ENCODE peak calls at places on chromosomes 6 and 20, in eight cellular contexts. One of them, this sample, is unnamed.

GRCh38 chr6:144087789-144088426 is 7.5 kb downstream of the SF3B5 start:
- DNase-seq in caudate nucleus: no peak
- DNase-seq in HL-60: peak; percentile 47
- DNase-seq in effector memory CD4-positive, alpha-beta T cell: no peak
- DNase-seq in lower lobe of right lung: no peak
- DNase-seq in tibial nerve: no peak
- DNase-seq in A673: no peak
- DNase-seq in dorsolateral prefrontal cortex: no peak
- DNase-seq in this sample: no peak

GRCh38 chr6:29733057-29733456 is 9.8 kb downstream of the HLA-F start:
- DNase-seq in HL-60: no peak
- DNase-seq in lower lobe of right lung: no peak
- DNase-seq in dorsolateral prefrontal cortex: no peak
- DNase-seq in caudate nucleus: no peak
- DNase-seq in tibial nerve: no peak
- DNase-seq in effector memory CD4-positive, alpha-beta T cell: no peak
- DNase-seq in A673: no peak
- DNase-seq in this sample: no peak

GRCh38 chr6:166005846-166006592 is 161.6 kb downstream of the TBXT start:
- DNase-seq in lower lobe of right lung: no peak
- DNase-seq in tibial nerve: no peak
- DNase-seq in caudate nucleus: no peak
- DNase-seq in dorsolateral prefrontal cortex: peak; percentile 52
- DNase-seq in A673: peak; percentile 81
- DNase-seq in HL-60: peak; percentile 0
- DNase-seq in effector memory CD4-positive, alpha-beta T cell: no peak
- DNase-seq in this sample: no peak

GRCh38 chr6:109121411-109121810 is 26.1 kb downstream of the CEP57L1 start:
- DNase-seq in tibial nerve: no peak
- DNase-seq in caudate nucleus: no peak
- DNase-seq in lower lobe of right lung: no peak
- DNase-seq in effector memory CD4-positive, alpha-beta T cell: no peak
- DNase-seq in A673: no peak
- DNase-seq in HL-60: no peak
- DNase-seq in dorsolateral prefrontal cortex: no peak
- DNase-seq in this sample: no peak

GRCh38 chr6:52390361-52390727 is 28.4 kb downstream of the PAQR8 start:
- DNase-seq in A673: peak; percentile 49
- DNase-seq in HL-60: peak; percentile 67
- DNase-seq in effector memory CD4-positive, alpha-beta T cell: peak; percentile 60
- DNase-seq in lower lobe of right lung: no peak
- DNase-seq in caudate nucleus: no peak
- DNase-seq in dorsolateral prefrontal cortex: no peak
- DNase-seq in tibial nerve: no peak
- DNase-seq in this sample: no peak

GRCh38 chr6:33439956-33440648 is 14.3 kb upstream of the ZBTB9 start:
- DNase-seq in effector memory CD4-positive, alpha-beta T cell: no peak
- DNase-seq in HL-60: no peak
- DNase-seq in dorsolateral prefrontal cortex: no peak
- DNase-seq in caudate nucleus: no peak
- DNase-seq in lower lobe of right lung: no peak
- DNase-seq in A673: no peak
- DNase-seq in tibial nerve: no peak
- DNase-seq in this sample: no peak

GRCh38 chr6:170313716-170314295 is 7.2 kb downstream of the FAM120B start:
- DNase-seq in HL-60: no peak
- DNase-seq in caudate nucleus: no peak
- DNase-seq in lower lobe of right lung: no peak
- DNase-seq in effector memory CD4-positive, alpha-beta T cell: no peak
- DNase-seq in dorsolateral prefrontal cortex: no peak
- DNase-seq in A673: no peak
- DNase-seq in tibial nerve: no peak
- DNase-seq in this sample: no peak

GRCh38 chr6:88763160-88763559 is 200.3 kb downstream of the RNGTT start:
- DNase-seq in dorsolateral prefrontal cortex: no peak
- DNase-seq in HL-60: peak; percentile 28
- DNase-seq in effector memory CD4-positive, alpha-beta T cell: no peak
- DNase-seq in caudate nucleus: no peak
- DNase-seq in lower lobe of right lung: no peak
- DNase-seq in A673: no peak
- DNase-seq in tibial nerve: no peak
- DNase-seq in this sample: no peak

GRCh38 chr6:12196326-12196936 is 93.7 kb upstream of the EDN1 start:
- DNase-seq in tibial nerve: no peak
- DNase-seq in caudate nucleus: no peak
- DNase-seq in dorsolateral prefrontal cortex: no peak
- DNase-seq in HL-60: no peak
- DNase-seq in effector memory CD4-positive, alpha-beta T cell: no peak
- DNase-seq in lower lobe of right lung: no peak
- DNase-seq in A673: peak; percentile 78
- DNase-seq in this sample: no peak

GRCh38 chr20:16528078-16528477 is 45.2 kb downstream of the KIF16B start:
- DNase-seq in effector memory CD4-positive, alpha-beta T cell: no peak
- DNase-seq in dorsolateral prefrontal cortex: no peak
- DNase-seq in lower lobe of right lung: no peak
- DNase-seq in A673: no peak
- DNase-seq in tibial nerve: no peak
- DNase-seq in HL-60: no peak
- DNase-seq in caudate nucleus: no peak
- DNase-seq in this sample: no peak

GRCh38 chr6:27281569-27281968 is 30.5 kb downstream of the POM121L2 start:
- DNase-seq in tibial nerve: no peak
- DNase-seq in HL-60: no peak
- DNase-seq in effector memory CD4-positive, alpha-beta T cell: no peak
- DNase-seq in A673: no peak
- DNase-seq in dorsolateral prefrontal cortex: no peak
- DNase-seq in caudate nucleus: no peak
- DNase-seq in lower lobe of right lung: no peak
- DNase-seq in this sample: no peak

GRCh38 chr6:27280540-27281000 is 31.5 kb downstream of the POM121L2 start:
- DNase-seq in lower lobe of right lung: no peak
- DNase-seq in dorsolateral prefrontal cortex: no peak
- DNase-seq in tibial nerve: no peak
- DNase-seq in HL-60: no peak
- DNase-seq in effector memory CD4-positive, alpha-beta T cell: no peak
- DNase-seq in A673: peak; percentile 67
- DNase-seq in caudate nucleus: no peak
- DNase-seq in this sample: no peak

GRCh38 chr6:27280064-27280539 is 32.0 kb downstream of the POM121L2 start:
- DNase-seq in lower lobe of right lung: no peak
- DNase-seq in effector memory CD4-positive, alpha-beta T cell: no peak
- DNase-seq in tibial nerve: no peak
- DNase-seq in A673: peak; percentile 82
- DNase-seq in HL-60: peak; percentile 38
- DNase-seq in caudate nucleus: no peak
- DNase-seq in dorsolateral prefrontal cortex: no peak
- DNase-seq in this sample: no peak

GRCh38 chr6:27279513-27280063 is 32.1 kb downstream of the PRSS16 start:
- DNase-seq in lower lobe of right lung: no peak
- DNase-seq in effector memory CD4-positive, alpha-beta T cell: no peak
- DNase-seq in tibial nerve: no peak
- DNase-seq in caudate nucleus: no peak
- DNase-seq in dorsolateral prefrontal cortex: no peak
- DNase-seq in HL-60: no peak
- DNase-seq in A673: no peak
- DNase-seq in this sample: no peak

DNA sequence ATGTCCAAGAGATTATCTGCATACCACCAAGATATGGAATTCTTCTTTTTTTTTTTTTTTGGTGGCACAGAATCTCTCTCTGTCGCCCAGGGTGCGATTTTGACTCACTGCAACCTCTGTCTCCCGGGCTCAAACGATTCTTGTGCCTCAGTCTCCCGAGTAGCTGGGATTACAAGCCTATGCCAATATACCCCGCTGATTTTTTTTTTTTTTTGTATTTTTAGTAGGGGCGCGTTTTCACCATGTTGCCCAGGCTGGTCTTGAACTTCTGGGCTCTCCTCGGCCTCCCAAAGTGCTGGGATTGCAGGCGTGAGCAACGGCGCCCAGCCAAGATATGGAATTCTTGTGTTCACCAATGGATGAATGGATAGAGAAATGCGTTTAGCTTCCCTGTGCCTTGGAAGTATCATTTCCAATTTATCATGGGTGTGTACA is 31.0 kb downstream of the POM121L2 start:
- DNase-seq in dorsolateral prefrontal cortex: no peak
- DNase-seq in caudate nucleus: no peak
- DNase-seq in lower lobe of right lung: no peak
- DNase-seq in A673: peak; percentile 54
- DNase-seq in HL-60: no peak
- DNase-seq in effector memory CD4-positive, alpha-beta T cell: no peak
- DNase-seq in tibial nerve: no peak
- DNase-seq in this sample: no peak
- H3K27ac ChIP-seq in dorsolateral prefrontal cortex: no peak overlapping the region
- H3K27ac ChIP-seq in caudate nucleus: no peak overlapping the region
- H3K27ac ChIP-seq in lower lobe of right lung: no peak overlapping the region
- H3K27ac ChIP-seq in A673: no peak overlapping the region
- H3K27ac ChIP-seq in HL-60: no peak overlapping the region
- H3K27ac ChIP-seq in effector memory CD4-positive, alpha-beta T cell: no peak overlapping the region
- H3K27ac ChIP-seq in tibial nerve: no peak overlapping the region
- H3K27ac ChIP-seq in this sample: no peak overlapping the region

DNA sequence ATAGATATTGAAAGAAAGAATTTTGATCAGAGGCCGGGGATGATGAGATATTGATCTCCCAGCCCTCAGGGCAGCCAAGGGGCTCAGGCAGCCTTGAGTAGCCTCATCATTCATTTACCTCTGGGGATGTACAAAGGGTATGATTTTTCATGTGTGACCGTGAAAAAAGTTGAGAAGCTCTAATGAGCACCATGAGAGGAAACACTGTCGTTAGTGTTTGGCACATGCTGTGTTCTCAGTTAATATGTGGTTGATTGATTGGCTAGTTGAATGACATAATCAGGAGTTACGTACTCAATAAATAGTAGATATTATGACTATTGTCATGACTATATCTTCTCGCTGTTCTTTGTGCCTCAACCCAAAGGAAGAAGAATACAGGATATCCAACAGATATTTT is 12.1 kb upstream of the STK38 start:
- DNase-seq in caudate nucleus: no peak
- DNase-seq in lower lobe of right lung: no peak
- DNase-seq in A673: no peak
- DNase-seq in tibial nerve: no peak
- DNase-seq in HL-60: no peak
- DNase-seq in dorsolateral prefrontal cortex: no peak
- DNase-seq in effector memory CD4-positive, alpha-beta T cell: no peak
- DNase-seq in this sample: no peak
- H3K27ac ChIP-seq in caudate nucleus: no peak overlapping the region
- H3K27ac ChIP-seq in lower lobe of right lung: no peak overlapping the region
- H3K27ac ChIP-seq in A673: no peak overlapping the region
- H3K27ac ChIP-seq in tibial nerve: no peak overlapping the region
- H3K27ac ChIP-seq in HL-60: no peak overlapping the region
- H3K27ac ChIP-seq in dorsolateral prefrontal cortex: no peak overlapping the region
- H3K27ac ChIP-seq in effector memory CD4-positive, alpha-beta T cell: no peak overlapping the region
- H3K27ac ChIP-seq in this sample: no peak overlapping the region

GRCh38 chr6:42222450-42222849 is 4.8 kb upstream of the MRPS10 start:
- DNase-seq in A673: no peak
- DNase-seq in effector memory CD4-positive, alpha-beta T cell: no peak
- DNase-seq in lower lobe of right lung: no peak
- DNase-seq in tibial nerve: no peak
- DNase-seq in HL-60: no peak
- DNase-seq in dorsolateral prefrontal cortex: no peak
- DNase-seq in caudate nucleus: no peak
- DNase-seq in this sample: no peak
- H3K27ac ChIP-seq in A673: no peak overlapping the region
- H3K27ac ChIP-seq in effector memory CD4-positive, alpha-beta T cell: no peak overlapping the region
- H3K27ac ChIP-seq in lower lobe of right lung: no peak overlapping the region
- H3K27ac ChIP-seq in tibial nerve: no peak overlapping the region
- H3K27ac ChIP-seq in HL-60: no peak overlapping the region
- H3K27ac ChIP-seq in dorsolateral prefrontal cortex: no peak overlapping the region
- H3K27ac ChIP-seq in caudate nucleus: no peak overlapping the region
- H3K27ac ChIP-seq in this sample: no peak overlapping the region

DNA sequence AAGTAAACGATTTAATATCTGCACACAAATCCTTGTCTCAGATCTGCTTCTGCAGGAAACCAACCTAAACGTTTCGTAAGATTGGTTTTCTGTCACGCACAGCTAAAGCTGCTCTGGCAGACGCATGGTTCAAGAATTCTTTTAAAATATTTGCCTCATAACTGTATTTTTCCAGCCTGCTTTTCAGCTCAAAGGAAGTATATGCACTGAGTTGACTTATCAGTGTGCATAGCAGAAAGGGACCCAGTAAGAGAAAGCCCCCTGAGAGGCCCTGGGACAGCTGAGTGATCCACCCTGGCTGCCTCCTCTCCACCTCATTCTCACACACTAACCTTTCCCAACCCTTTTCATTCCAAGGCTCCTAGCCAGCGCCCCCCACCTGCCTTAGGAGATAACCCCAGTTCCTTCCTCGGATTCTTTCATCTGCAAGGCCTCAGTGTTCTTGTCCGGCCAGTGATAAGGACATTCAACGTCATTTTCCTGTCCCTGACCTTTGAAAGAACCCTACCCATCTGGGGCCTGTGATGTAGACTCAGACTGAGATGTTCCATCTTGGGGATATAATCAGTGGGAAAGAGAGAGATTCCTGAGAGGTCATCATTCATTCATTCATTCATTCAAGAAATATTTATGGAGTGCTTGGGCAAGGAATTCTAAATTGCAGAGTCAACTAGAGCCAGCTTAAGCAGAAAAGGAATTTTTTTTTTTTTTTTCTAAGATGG is 22.4 kb upstream of the SLC9A8 start:
- DNase-seq in HL-60: peak; percentile 91
- DNase-seq in dorsolateral prefrontal cortex: no peak
- DNase-seq in caudate nucleus: no peak
- DNase-seq in A673: no peak
- DNase-seq in effector memory CD4-positive, alpha-beta T cell: no peak
- DNase-seq in tibial nerve: no peak
- DNase-seq in lower lobe of right lung: no peak
- DNase-seq in this sample: peak; percentile 69
- H3K27ac ChIP-seq in HL-60: peak overlapping the region; percentile 91
- H3K27ac ChIP-seq in dorsolateral prefrontal cortex: no peak overlapping the region
- H3K27ac ChIP-seq in caudate nucleus: no peak overlapping the region
- H3K27ac ChIP-seq in A673: no peak overlapping the region
- H3K27ac ChIP-seq in effector memory CD4-positive, alpha-beta T cell: no peak overlapping the region
- H3K27ac ChIP-seq in tibial nerve: no peak overlapping the region
- H3K27ac ChIP-seq in lower lobe of right lung: peak overlapping the region; percentile 72
- H3K27ac ChIP-seq in this sample: no peak overlapping the region

GRCh38 chr6:118188561-118188960 is 281.5 kb downstream of the SLC35F1 start:
- DNase-seq in lower lobe of right lung: no peak
- DNase-seq in effector memory CD4-positive, alpha-beta T cell: no peak
- DNase-seq in caudate nucleus: no peak
- DNase-seq in dorsolateral prefrontal cortex: no peak
- DNase-seq in A673: no peak
- DNase-seq in tibial nerve: no peak
- DNase-seq in HL-60: no peak
- DNase-seq in this sample: no peak

GRCh38 chr6:118186676-118187567 is 279.9 kb downstream of the SLC35F1 start:
- DNase-seq in tibial nerve: no peak
- DNase-seq in HL-60: no peak
- DNase-seq in effector memory CD4-positive, alpha-beta T cell: no peak
- DNase-seq in A673: peak; percentile 78
- DNase-seq in dorsolateral prefrontal cortex: no peak
- DNase-seq in lower lobe of right lung: no peak
- DNase-seq in caudate nucleus: no peak
- DNase-seq in this sample: no peak

GRCh38 chr6:118187568-118188164 is 280.6 kb downstream of the SLC35F1 start:
- DNase-seq in A673: peak; percentile 89
- DNase-seq in dorsolateral prefrontal cortex: no peak
- DNase-seq in lower lobe of right lung: no peak
- DNase-seq in effector memory CD4-positive, alpha-beta T cell: no peak
- DNase-seq in HL-60: no peak
- DNase-seq in caudate nucleus: no peak
- DNase-seq in tibial nerve: no peak
- DNase-seq in this sample: no peak
- H3K27ac ChIP-seq in A673: peak overlapping the region; percentile 64
- H3K27ac ChIP-seq in dorsolateral prefrontal cortex: no peak overlapping the region
- H3K27ac ChIP-seq in lower lobe of right lung: no peak overlapping the region
- H3K27ac ChIP-seq in effector memory CD4-positive, alpha-beta T cell: no peak overlapping the region
- H3K27ac ChIP-seq in HL-60: no peak overlapping the region
- H3K27ac ChIP-seq in caudate nucleus: no peak overlapping the region
- H3K27ac ChIP-seq in tibial nerve: no peak overlapping the region
- H3K27ac ChIP-seq in this sample: peak overlapping the region; percentile 32

This sample was measured in tibial artery.